ENCODE peak calls at places on chromosomes 13 and 19, in eight cellular contexts. W is Caco-2, S is tibial nerve, T is BE2C, G is uterus, C is heart left ventricle, X is brain microvascular endothelial cell, K is body of pancreas. J is an unnamed sample.

GRCh38 chr13:26221721-26222522 is at the start of gene RNF6:
- DNase-seq in G (peak; percentile 92), W (peak; percentile 95), T (peak; percentile 92), K (peak; percentile 94), S (peak; percentile 89), C (peak; percentile 96), X (peak; percentile 100), J (peak; percentile 94)

GRCh38 chr13:98399756-98400155 is 177.2 kb downstream of the STK24 start:
- DNase-seq in K (no peak), C (no peak), T (no peak), G (no peak), X (no peak), S (no peak), W (no peak), J (no peak)

GRCh38 chr19:4580021-4580901 is 20.8 kb upstream of the SEMA6B start:
- DNase-seq in X (no peak), G (no peak), T (no peak), C (no peak), W (no peak), S (no peak), K (no peak), J (no peak)

GRCh38 chr13:45292176-45292575 is 48.8 kb downstream of the TPT1 start:
- DNase-seq in K (no peak), S (no peak), G (no peak), W (no peak), T (no peak), C (no peak), X (no peak), J (no peak)

GRCh38 chr19:14149509-14149994 is 13.2 kb upstream of the ASF1B start:
- DNase-seq in X (no peak), K (no peak), W (no peak), S (peak; percentile 31), C (peak; percentile 87), G (peak; percentile 83), T (peak; percentile 55), J (peak; percentile 80)

GRCh38 chr13:36072127-36072526 is 59.1 kb downstream of the DCLK1 start:
- DNase-seq in W (no peak), S (no peak), C (no peak), G (no peak), K (no peak), X (no peak), T (no peak), J (no peak)

GRCh38 chr13:27295096-27295495 is 24.5 kb downstream of the RASL11A start:
- DNase-seq in T (no peak), G (no peak), K (no peak), S (no peak), W (no peak), C (no peak), X (no peak), J (no peak)

GRCh38 chr13:30846311-30846710 is 59.8 kb upstream of the MEDAG start:
- DNase-seq in G (no peak), W (no peak), K (no peak), C (no peak), S (no peak), X (no peak), T (no peak), J (no peak)

GRCh38 chr19:49391581-49392399 is 3.7 kb downstream of the KASH5 start:
- DNase-seq in T (peak; percentile 86), K (peak; percentile 80), S (peak; percentile 65), X (peak; percentile 38), G (peak; percentile 75), C (peak; percentile 81), W (peak; percentile 89), J (peak; percentile 87)

GRCh38 chr13:32048816-32049215 is 17.2 kb downstream of the FRY start:
- DNase-seq in G (no peak), C (no peak), S (no peak), X (no peak), W (no peak), K (no peak), T (peak; percentile 26), J (no peak)

GRCh38 chr19:16400911-16401675 is 70.7 kb downstream of the EPS15L1 start:
- DNase-seq in T (no peak), K (no peak), C (peak; percentile 19), S (no peak), G (peak; percentile 80), W (no peak), X (no peak), J (no peak)

GRCh38 chr13:80979035-80979641 is 638.2 kb upstream of the SPRY2 start:
- DNase-seq in G (no peak), S (no peak), W (peak; percentile 69), K (peak; percentile 48), X (peak; percentile 63), C (no peak), T (peak; percentile 54), J (no peak)

GRCh38 chr13:110187501-110188161 is 119.3 kb downstream of the COL4A1 start:
- DNase-seq in C (peak; percentile 81), G (no peak), S (no peak), T (peak; percentile 65), W (no peak), X (peak; percentile 88), K (peak; percentile 63), J (no peak)

GRCh38 chr13:47000166-47000565 is 103.3 kb upstream of the HTR2A start:
- DNase-seq in W (no peak), C (no peak), K (no peak), G (no peak), X (no peak), T (no peak), S (no peak), J (no peak)

GRCh38 chr13:47005761-47006414 is 109.0 kb upstream of the HTR2A start:
- DNase-seq in W (no peak), G (no peak), S (no peak), C (no peak), X (no peak), T (no peak), K (no peak), J (no peak)

GRCh38 chr13:47008318-47008717 is 111.5 kb upstream of the HTR2A start:
- DNase-seq in C (no peak), K (no peak), S (no peak), G (no peak), T (no peak), W (no peak), X (no peak), J (no peak)

GRCh38 chr13:47004552-47004951 is 107.7 kb upstream of the HTR2A start:
- DNase-seq in G (no peak), X (no peak), S (no peak), C (no peak), K (no peak), T (no peak), W (no peak), J (no peak)

DNA sequence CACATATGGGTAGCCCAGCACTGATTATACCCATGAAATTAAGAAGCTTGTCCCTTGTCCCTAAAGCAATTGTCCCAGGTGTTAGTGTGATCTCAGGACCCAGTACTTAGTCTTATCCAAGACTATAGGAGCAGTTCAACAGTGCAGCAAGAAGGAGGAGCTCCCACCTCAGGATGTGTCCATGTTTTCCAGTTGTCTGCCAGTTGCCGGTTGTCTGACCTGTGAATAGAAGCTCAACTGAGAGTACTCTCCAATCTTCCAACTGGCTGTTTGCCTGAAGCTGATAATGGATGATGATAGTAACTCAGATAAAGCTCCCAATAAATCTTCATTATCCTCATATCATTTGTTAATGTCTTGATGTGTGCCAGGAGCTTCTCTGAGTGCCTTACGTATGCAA is 107.2 kb upstream of the HTR2A start:
- DNase-seq in W (no peak), X (no peak), T (no peak), G (no peak), K (no peak), C (no peak), S (no peak), J (no peak)
- TF ChIP-seq CTCF in W (no peak), X (peak; percentile 42), T (peak; percentile 37), G (no peak), K (no peak), C (no peak), S (no peak), J (no peak)

DNA sequence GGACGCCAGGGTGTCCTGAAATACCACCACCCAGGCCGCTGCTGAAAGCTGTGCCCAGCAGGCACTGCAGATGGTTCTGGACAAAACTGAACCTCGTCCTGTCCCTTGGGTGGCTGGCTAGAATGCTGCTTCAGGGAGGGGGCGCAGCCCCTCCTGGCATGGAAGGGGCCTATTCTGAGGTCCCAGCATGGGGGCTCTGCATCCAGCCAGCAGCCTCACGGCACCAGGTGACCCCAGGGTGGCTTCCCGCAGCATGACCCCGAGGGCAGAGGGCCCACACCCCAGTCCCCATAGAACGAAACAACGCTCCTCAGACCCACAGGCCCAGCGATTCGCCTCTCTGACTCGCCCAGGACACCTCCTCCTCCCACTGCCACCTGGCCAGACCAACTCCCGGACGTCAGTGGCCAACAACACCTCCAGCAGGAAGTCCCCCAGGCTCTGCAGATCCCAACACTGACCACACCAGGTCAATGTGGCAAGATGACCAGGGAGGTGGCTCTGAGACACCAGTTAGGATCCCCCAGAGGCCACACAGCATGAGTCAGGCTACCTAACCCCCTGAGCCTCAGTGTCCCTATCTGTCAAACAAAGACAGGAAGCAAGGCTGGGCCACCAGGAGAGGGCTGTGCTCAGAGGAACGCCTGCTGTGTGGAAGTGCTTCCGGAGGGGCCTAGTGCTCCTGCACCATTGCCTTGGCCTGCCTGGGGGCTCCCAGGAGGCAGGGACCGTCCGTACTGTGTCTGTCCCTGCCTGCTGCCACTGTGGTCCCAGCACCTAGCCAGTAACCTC is 6.1 kb downstream of the MKNK2 start:
- DNase-seq in W (no peak), S (no peak), T (no peak), G (peak; percentile 16), X (no peak), K (no peak), C (no peak), J (peak; percentile 28)
- H3K4me3 ChIP-seq in W (no peak overlapping the region), S (no peak overlapping the region), T (no peak overlapping the region), G (no peak overlapping the region), X (no peak overlapping the region), K (no peak overlapping the region), C (no peak overlapping the region), J (no peak overlapping the region)

GRCh38 chr13:113225515-113225914 is 16.1 kb downstream of the CUL4A start:
- DNase-seq in X (no peak), G (no peak), T (no peak), K (no peak), W (no peak), S (no peak), C (no peak), J (no peak)
- H3K36me3 ChIP-seq in X (peaks cover 71% of the 10 kb centered on the region), G (no peaks in the 10 kb centered on the region), T (peaks cover 77% of the 10 kb centered on the region), K (no peaks in the 10 kb centered on the region), W (peaks cover 7% of the 10 kb centered on the region), S (no peaks in the 10 kb centered on the region), C (peaks cover 74% of the 10 kb centered on the region), J (peaks cover 4% of the 10 kb centered on the region)

GRCh38 chr19:1768248-1768647 is 14.9 kb downstream of the ONECUT3 start:
- DNase-seq in T (peak; percentile 66), C (no peak), G (no peak), K (no peak), S (no peak), W (no peak), X (no peak), J (no peak)
- TF ChIP-seq CTCF in T (peak; percentile 46), C (no peak), G (no peak), K (peak; percentile 9), S (no peak), W (no peak), X (peak; percentile 55), J (no peak)

J was measured in mucosa of descending colon.